ENCODE peak calls at places on chromosomes 3 and 15, in four cellular contexts. Z, Q, C and L are unnamed samples.

GRCh38 chr3:66989860-66990696 is 8.0 kb upstream of the KBTBD8 start:
- DNase-seq in Z (peak), Q (peak), C (no peak), L (no peak)

GRCh38 chr3:150603888-150604319 is 783 bp downstream of the SELENOT start:
- DNase-seq in Z (peak), Q (no peak), C (peak), L (no peak)

GRCh38 chr3:153856932-153857331 is 264.3 kb upstream of the ARHGEF26 start:
- DNase-seq in Z (no peak), Q (no peak), C (no peak), L (no peak)

GRCh38 chr15:52709172-52709979 is 30.2 kb upstream of the ATOSA start:
- DNase-seq in Z (peak), Q (no peak), C (peak), L (no peak)

GRCh38 chr3:30408105-30408557 is 198.3 kb upstream of the TGFBR2 start:
- DNase-seq in Z (no peak), Q (no peak), C (no peak), L (no peak)

GRCh38 chr3:192122832-192123594 is 604.3 kb downstream of the FGF12 start:
- DNase-seq in Z (no peak), Q (no peak), C (no peak), L (no peak)

GRCh38 chr15:40114218-40114617 is 5.5 kb upstream of the BMF start:
- DNase-seq in Z (no peak), Q (no peak), C (no peak), L (no peak)

GRCh38 chr3:185225080-185225479 is 28.8 kb downstream of the EHHADH start:
- DNase-seq in Z (no peak), Q (no peak), C (no peak), L (no peak)

GRCh38 chr3:120550546-120550945 is 45.6 kb upstream of the NDUFB4 start:
- DNase-seq in Z (no peak), Q (peak), C (no peak), L (peak)

GRCh38 chr3:141542989-141543388 is 56.2 kb downstream of the RASA2 start:
- DNase-seq in Z (no peak), Q (no peak), C (no peak), L (no peak)

GRCh38 chr3:53902067-53902466 is 10.4 kb upstream of the SELENOK start:
- DNase-seq in Z (no peak), Q (no peak), C (no peak), L (no peak)

GRCh38 chr3:18499256-18499655 is 74.1 kb upstream of the SATB1 start:
- DNase-seq in Z (no peak), Q (no peak), C (no peak), L (no peak)

GRCh38 chr3:170301404-170301803 is 56.1 kb upstream of the SKIL start:
- DNase-seq in Z (no peak), Q (peak), C (no peak), L (peak)

GRCh38 chr3:184259878-184260570 is 1.3 kb downstream of the CAMK2N2 start:
- DNase-seq in Z (no peak), Q (no peak), C (peak), L (no peak)

GRCh38 chr15:66007663-66008262 is 138.5 kb downstream of the RAB11A start:
- DNase-seq in Z (no peak), Q (no peak), C (no peak), L (no peak)

GRCh38 chr3:176097036-176097435 is 1100.2 kb downstream of the TBL1XR1 start:
- DNase-seq in Z (no peak), Q (no peak), C (no peak), L (no peak)

GRCh38 chr3:157176108-157176507 is 16.2 kb upstream of the CCNL1 start:
- DNase-seq in Z (no peak), Q (peak), C (no peak), L (peak)

GRCh38 chr3:186646106-186646505 is 5.9 kb downstream of the FETUB start:
- DNase-seq in Z (no peak), Q (no peak), C (no peak), L (no peak)

GRCh38 chr3:123346041-123346440 is 102.8 kb downstream of the ADCY5 start:
- DNase-seq in Z (no peak), Q (no peak), C (peak), L (no peak)

GRCh38 chr3:108598375-108598774 is 8.9 kb downstream of the DZIP3 start:
- DNase-seq in Z (no peak), Q (no peak), C (no peak), L (no peak)

GRCh38 chr15:86263235-86263634 is 183.6 kb downstream of the AGBL1 start:
- DNase-seq in Z (no peak), Q (no peak), C (no peak), L (no peak)

GRCh38 chr3:128276577-128277183 is 123.4 kb downstream of the EEFSEC start:
- DNase-seq in Z (no peak), Q (no peak), C (peak), L (no peak)

GRCh38 chr3:69385723-69386483 is at the start of gene FRMD4B:
- DNase-seq in Z (peak), Q (no peak), C (peak), L (peak)

GRCh38 chr15:41933771-41934170 is 38.6 kb downstream of the EHD4 start:
- DNase-seq in Z (no peak), Q (no peak), C (no peak), L (no peak)

GRCh38 chr3:157498374-157498773 is 4.8 kb downstream of the VEPH1 start:
- DNase-seq in Z (no peak), Q (no peak), C (no peak), L (peak)

GRCh38 chr3:46665763-46666470 is 27.6 kb downstream of the ALS2CL start:
- DNase-seq in Z (no peak), Q (no peak), C (peak), L (no peak)

GRCh38 chr3:149215474-149215873 is 6.2 kb downstream of the CP start:
- DNase-seq in Z (peak), Q (no peak), C (no peak), L (peak)

GRCh38 chr3:57691411-57692133 is 1.3 kb downstream of the DENND6A start:
- DNase-seq in Z (no peak), Q (peak), C (no peak), L (no peak)

GRCh38 chr3:117306299-117306698 is 596.7 kb downstream of the TUSC7 start:
- DNase-seq in Z (no peak), Q (no peak), C (no peak), L (no peak)

GRCh38 chr3:197298341-197298857 is at the start of gene DLG1:
- DNase-seq in Z (peak), Q (peak), C (peak), L (peak)

GRCh38 chr3:146166450-146167222 is 5.7 kb upstream of the PLOD2 start:
- DNase-seq in Z (peak), Q (peak), C (no peak), L (peak)

GRCh38 chr3:176510097-176510496 is 687.2 kb downstream of the TBL1XR1 start:
- DNase-seq in Z (no peak), Q (no peak), C (no peak), L (no peak)

GRCh38 chr3:34012102-34012461 is 213.7 kb downstream of the PDCD6IP start:
- DNase-seq in Z (peak), Q (peak), C (no peak), L (peak)

GRCh38 chr15:78808550-78808949 is 2.7 kb downstream of the ADAMTS7 start:
- DNase-seq in Z (peak), Q (peak), C (peak), L (no peak)

GRCh38 chr3:76040946-76041345 is 255.6 kb upstream of the ZNF717 start:
- DNase-seq in Z (no peak), Q (no peak), C (no peak), L (peak)

GRCh38 chr15:39584266-39584659 is 3.4 kb downstream of the THBS1 start:
- DNase-seq in Z (no peak), Q (no peak), C (no peak), L (no peak)

GRCh38 chr15:62125763-62126162 is 39.3 kb downstream of the C2CD4B start:
- DNase-seq in Z (peak), Q (peak), C (no peak), L (peak)
- TF ChIP-seq CTCF in Z (peak), Q (peak), C (peak), L (peak)

GRCh38 chr3:195105841-195106417 is 165.0 kb downstream of the XXYLT1 start:
- DNase-seq in Z (no peak), Q (no peak), C (no peak), L (no peak)
- H3K4me3 ChIP-seq in Z (no peak), Q (peak), C (no peak), L (peak)

DNA sequence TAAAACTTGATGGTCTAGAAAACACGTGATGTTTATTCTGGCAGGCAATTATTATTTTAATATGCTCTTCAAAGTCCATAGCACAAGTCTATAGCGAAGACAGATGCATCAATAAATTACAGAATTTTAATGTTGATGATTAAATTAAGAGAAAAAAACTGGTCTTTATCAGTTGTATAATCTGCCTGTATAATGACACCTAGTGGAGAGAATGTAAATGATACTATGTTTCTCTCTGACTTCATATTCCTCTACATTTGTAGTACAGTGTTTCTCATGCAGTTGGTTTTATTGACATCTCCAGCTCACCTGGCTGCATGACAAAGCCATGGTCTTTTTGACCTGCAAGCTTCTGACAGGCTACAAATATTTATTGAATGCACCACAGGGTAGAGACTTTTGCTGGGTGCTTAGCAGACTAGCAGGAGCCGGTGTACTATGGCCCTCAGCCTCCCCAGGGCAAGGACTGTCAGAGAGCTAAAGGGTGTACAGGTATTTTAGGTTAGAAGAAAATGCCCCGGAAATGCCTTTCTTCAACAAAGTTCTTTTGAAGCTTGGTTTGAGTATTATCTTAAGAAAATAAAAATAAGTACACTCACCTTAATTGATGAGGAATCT is 289.9 kb downstream of the GAP43 start:
- DNase-seq in Z (peak), Q (peak), C (no peak), L (no peak)
- TF ChIP-seq CTCF in Z (peak), Q (peak), C (peak), L (peak)

DNA sequence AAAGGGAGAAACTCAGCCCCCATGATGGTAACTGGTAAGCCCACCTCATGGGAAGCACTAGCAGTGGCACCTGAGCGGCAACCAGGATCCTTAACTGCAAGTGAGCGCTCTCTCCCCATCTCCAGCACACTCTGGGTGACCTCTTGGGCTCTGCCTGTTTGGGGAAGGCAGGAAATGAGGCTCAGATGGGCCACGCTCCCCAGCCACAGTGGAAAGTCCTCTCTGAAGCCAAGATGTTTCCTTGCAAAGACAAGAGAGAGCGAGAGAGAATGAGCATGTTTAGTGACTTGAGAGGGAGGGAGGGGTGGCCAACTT is 289.0 kb downstream of the UACA start:
- DNase-seq in Z (no peak), Q (no peak), C (no peak), L (no peak)
- H3K4me3 ChIP-seq in Z (no peak), Q (peak), C (no peak), L (no peak)

GRCh38 chr3:173635826-173636225 is 238.3 kb downstream of the NLGN1 start:
- DNase-seq in Z (no peak), Q (no peak), C (no peak), L (no peak)
- TF ChIP-seq CTCF in Z (no peak), Q (no peak), C (peak), L (no peak)

DNA sequence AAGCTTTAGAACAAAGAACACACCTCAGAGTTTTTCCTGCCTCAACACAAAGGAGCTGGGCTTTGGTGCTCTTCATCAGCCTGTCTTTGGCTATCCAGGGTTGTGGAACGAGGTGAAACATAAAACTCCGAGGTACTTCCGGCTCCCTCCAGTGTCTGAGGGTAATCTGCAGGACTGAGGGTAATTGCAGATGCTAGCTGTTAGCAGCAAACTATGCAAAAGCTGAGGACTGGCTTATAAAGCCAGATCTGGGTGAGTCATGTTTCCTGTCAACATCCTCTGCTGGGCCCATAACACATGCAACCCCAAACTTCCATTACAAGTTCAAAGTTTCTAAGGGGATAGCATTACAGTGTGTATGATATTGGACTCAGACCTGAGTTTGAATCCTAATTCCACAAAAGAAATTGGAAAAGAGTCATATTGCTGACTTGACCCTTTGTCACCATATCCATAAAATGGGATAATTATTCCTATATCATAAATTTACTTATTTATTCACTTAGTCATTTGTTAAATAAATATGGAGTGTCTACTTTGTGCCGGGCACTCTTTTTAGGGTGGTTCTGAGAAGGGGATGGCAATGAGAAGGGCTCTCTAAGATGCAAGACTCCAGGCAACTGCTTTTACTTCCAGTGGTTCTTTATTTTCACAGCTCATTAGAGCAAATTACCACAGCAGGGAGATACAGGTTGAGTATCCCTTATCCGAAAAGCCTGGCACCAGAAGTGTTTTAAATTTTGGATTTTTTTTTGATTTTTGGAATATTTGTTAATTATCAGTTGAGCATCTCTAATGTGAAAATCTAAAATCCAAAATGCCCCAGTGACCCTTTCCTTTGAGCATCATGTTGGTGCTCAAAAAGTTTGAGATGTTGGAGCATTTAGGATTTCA is 9.5 kb upstream of the TRIM69 start:
- DNase-seq in Z (peak), Q (peak), C (peak), L (peak)
- H3K4me3 ChIP-seq in Z (peak), Q (peak), C (no peak), L (peak)